ENCODE peak calls at places on chromosomes 16 and 17, in six cellular contexts. X, R, M, N, P and U are unnamed samples.

GRCh38 chr16:88649924-88650748 is 717 bp downstream of the CYBA start:
- DNase-seq in R (no peak), X (no peak), P (peak; percentile 46), M (no peak), N (no peak), U (peak; percentile 48)

GRCh38 chr16:13957197-13958078 is 37.5 kb downstream of the ERCC4 start:
- DNase-seq in P (peak; percentile 19), M (peak; percentile 79), N (peak; percentile 75), X (peak; percentile 71), R (peak; percentile 79), U (peak; percentile 22)

GRCh38 chr17:3678095-3678820 is 9.6 kb downstream of the EMC6 start:
- DNase-seq in N (no peak), P (no peak), X (no peak), R (no peak), M (no peak), U (no peak)

GRCh38 chr17:38464251-38464722 is 36.0 kb downstream of the ARHGAP23 start:
- DNase-seq in P (no peak), R (no peak), X (no peak), N (peak; percentile 75), M (peak; percentile 27), U (no peak)

GRCh38 chr16:85253127-85253941 is 141.1 kb upstream of the CIBAR2 start:
- DNase-seq in M (no peak), P (peak; percentile 64), X (peak; percentile 50), R (peak; percentile 81), N (peak; percentile 79), U (peak; percentile 80)

GRCh38 chr16:82846806-82847205 is 220.0 kb downstream of the CDH13 start:
- DNase-seq in M (no peak), R (no peak), N (no peak), X (no peak), P (no peak), U (no peak)

GRCh38 chr16:23683487-23683886 is 4.8 kb downstream of the PLK1 start:
- DNase-seq in X (no peak), N (no peak), R (no peak), M (no peak), P (no peak), U (no peak)

GRCh38 chr16:50902457-50902856 is 160.6 kb downstream of the CYLD start:
- DNase-seq in P (no peak), R (no peak), X (no peak), M (no peak), N (no peak), U (no peak)

GRCh38 chr16:71883193-71883848 is 661 bp downstream of the ZNF821 start:
- DNase-seq in M (no peak), P (peak; percentile 67), R (peak; percentile 58), N (no peak), X (no peak), U (peak; percentile 69)

GRCh38 chr17:39357488-39357887 is 43.9 kb downstream of the FBXL20 start:
- DNase-seq in P (no peak), M (no peak), R (peak; percentile 53), N (no peak), X (no peak), U (no peak)

GRCh38 chr16:12815361-12815760 is 11.7 kb upstream of the CPPED1 start:
- DNase-seq in R (no peak), N (no peak), X (no peak), M (no peak), P (no peak), U (no peak)

GRCh38 chr17:55283256-55283965 is 18.7 kb downstream of the HLF start:
- DNase-seq in R (no peak), M (no peak), N (no peak), P (no peak), X (no peak), U (no peak)

GRCh38 chr17:64617125-64617780 is 44.9 kb downstream of the SMURF2 start:
- DNase-seq in N (no peak), M (no peak), R (no peak), P (no peak), X (no peak), U (no peak)

GRCh38 chr17:57819273-57819672 is 30.6 kb downstream of the MRPS23 start:
- DNase-seq in P (no peak), X (no peak), N (no peak), R (no peak), M (no peak), U (no peak)

GRCh38 chr17:17412331-17412730 is 64.5 kb upstream of the MED9 start:
- DNase-seq in X (no peak), M (no peak), P (no peak), R (peak; percentile 6), N (no peak), U (no peak)

GRCh38 chr16:86059253-86060171 is 160.6 kb downstream of the IRF8 start:
- DNase-seq in M (no peak), R (no peak), N (peak; percentile 85), X (peak; percentile 79), P (no peak), U (no peak)

GRCh38 chr17:731943-732787 is at the start of gene TLCD3A:
- DNase-seq in R (peak; percentile 79), N (peak; percentile 86), P (peak; percentile 71), X (peak; percentile 66), M (peak; percentile 37), U (peak; percentile 73)

GRCh38 chr16:50202926-50203624 is 50.0 kb downstream of the TENT4B start:
- DNase-seq in X (peak; percentile 32), N (no peak), M (peak; percentile 34), P (no peak), R (peak; percentile 55), U (no peak)

GRCh38 chr17:59623151-59623550 is 3.5 kb downstream of the CLTC start:
- DNase-seq in M (no peak), N (no peak), R (no peak), P (no peak), X (no peak), U (no peak)

GRCh38 chr16:71852561-71852960 is 6.8 kb downstream of the ATXN1L start:
- DNase-seq in X (no peak), R (no peak), P (no peak), M (no peak), N (no peak), U (no peak)

GRCh38 chr16:54938351-54939346 is 8.0 kb downstream of the IRX5 start:
- DNase-seq in N (no peak), P (no peak), X (no peak), R (no peak), M (no peak), U (no peak)

GRCh38 chr17:12415031-12415430 is 250.7 kb upstream of the MYOCD start:
- DNase-seq in X (no peak), N (no peak), P (no peak), R (no peak), M (peak; percentile 52), U (no peak)

GRCh38 chr17:44469676-44470075 is 33.5 kb downstream of the GPATCH8 start:
- DNase-seq in N (no peak), M (no peak), X (no peak), P (no peak), R (no peak), U (no peak)

GRCh38 chr16:88009566-88010342 is 58.5 kb downstream of the BANP start:
- DNase-seq in N (no peak), P (no peak), X (no peak), M (no peak), R (no peak), U (no peak)

GRCh38 chr16:76278976-76279375 is 1.8 kb downstream of the CNTNAP4 start:
- DNase-seq in P (no peak), R (no peak), M (no peak), X (no peak), N (no peak), U (no peak)

GRCh38 chr16:48409839-48410610 is 24.8 kb upstream of the SIAH1 start:
- DNase-seq in X (peak; percentile 74), R (peak; percentile 76), N (no peak), P (no peak), M (no peak), U (no peak)

GRCh38 chr17:18025596-18026407 is 13.2 kb downstream of the ATPAF2 start:
- DNase-seq in R (no peak), P (peak; percentile 35), N (no peak), X (no peak), M (peak; percentile 32), U (peak; percentile 30)

GRCh38 chr17:40407460-40407859 is 10.2 kb downstream of the TOP2A start:
- DNase-seq in N (no peak), P (no peak), R (no peak), X (no peak), M (no peak), U (no peak)

GRCh38 chr17:6797718-6798351 is 21.8 kb downstream of the FBXO39 start:
- DNase-seq in X (no peak), R (no peak), N (no peak), M (no peak), P (no peak), U (no peak)

GRCh38 chr17:68020451-68020779 is 15.1 kb upstream of the KPNA2 start:
- DNase-seq in R (no peak), X (no peak), M (no peak), N (no peak), P (no peak), U (no peak)

GRCh38 chr17:18066866-18067265 is 20.9 kb upstream of the DRG2 start:
- DNase-seq in R (no peak), M (no peak), X (no peak), N (no peak), P (no peak), U (no peak)

GRCh38 chr17:7317161-7317803 is 2.1 kb upstream of the GPS2 start:
- DNase-seq in X (no peak), M (no peak), P (no peak), R (no peak), N (no peak), U (no peak)